ENCODE peak calls at places on chromosomes 1 and 21, in five cellular contexts. E, O, N, C and H are unnamed samples. For H3K36me3, the result is how much of the 10 kb centered on the place peaks cover.

GRCh38 chr1:110283677-110284076 is 55.5 kb upstream of the RBM15 start:
- DNase-seq in E (no peak), O (no peak), N (no peak), C (no peak), H (no peak)

GRCh38 chr1:167476061-167476460 is 42.3 kb downstream of the CD247 start:
- DNase-seq in E (no peak), O (no peak), N (no peak), C (no peak), H (no peak)

GRCh38 chr1:97796716-97797115 is 124.1 kb downstream of the DPYD start:
- DNase-seq in E (no peak), O (no peak), N (peak), C (peak), H (no peak)

GRCh38 chr21:41487082-41487481 is 20.9 kb downstream of the TMPRSS2 start:
- DNase-seq in E (no peak), O (no peak), N (no peak), C (no peak), H (no peak)

GRCh38 chr1:1327291-1327690 is 2.7 kb downstream of the CPTP start:
- DNase-seq in E (no peak), O (no peak), N (no peak), C (no peak), H (no peak)

GRCh38 chr1:91699339-91699970 is 186.5 kb downstream of the TGFBR3 start:
- DNase-seq in E (no peak), O (peak), N (peak), C (no peak), H (peak)

GRCh38 chr1:33295023-33295422 is 25.9 kb downstream of the A3GALT2 start:
- DNase-seq in E (peak), O (no peak), N (no peak), C (no peak), H (no peak)

GRCh38 chr1:68136187-68136586 is 85.8 kb upstream of the DIRAS3 start:
- DNase-seq in E (no peak), O (no peak), N (no peak), C (no peak), H (no peak)

GRCh38 chr1:212118167-212118871 is 82.8 kb downstream of the DTL start:
- DNase-seq in E (no peak), O (no peak), N (peak), C (no peak), H (no peak)

GRCh38 chr1:183827801-183828200 is 22.9 kb downstream of the RGL1 start:
- DNase-seq in E (no peak), O (no peak), N (peak), C (no peak), H (no peak)

GRCh38 chr21:45142469-45142868 is 68.1 kb downstream of the ADARB1 start:
- DNase-seq in E (no peak), O (peak), N (peak), C (peak), H (no peak)

GRCh38 chr1:46643368-46643775 is 24.8 kb downstream of the ATPAF1 start:
- DNase-seq in E (no peak), O (no peak), N (peak), C (no peak), H (peak)

GRCh38 chr1:159040893-159041724 is 31.4 kb downstream of the IFI16 start:
- DNase-seq in E (no peak), O (no peak), N (no peak), C (no peak), H (no peak)

GRCh38 chr1:225972344-225973152 is 26.6 kb downstream of the SDE2 start:
- DNase-seq in E (no peak), O (no peak), N (no peak), C (no peak), H (no peak)

GRCh38 chr1:234260578-234260977 is 112.7 kb upstream of the COA6 start:
- DNase-seq in E (no peak), O (no peak), N (no peak), C (peak), H (no peak)

GRCh38 chr1:53669511-53670191 is 69.3 kb downstream of the GLIS1 start:
- DNase-seq in E (no peak), O (no peak), N (peak), C (no peak), H (no peak)

GRCh38 chr1:15326691-15327530 is 79.9 kb downstream of the FHAD1 start:
- DNase-seq in E (no peak), O (no peak), N (peak), C (peak), H (peak)

GRCh38 chr1:95584315-95584714 is 350.3 kb downstream of the RWDD3 start:
- DNase-seq in E (no peak), O (no peak), N (peak), C (no peak), H (no peak)

GRCh38 chr1:95583811-95584210 is 349.8 kb downstream of the RWDD3 start:
- DNase-seq in E (peak), O (no peak), N (no peak), C (no peak), H (no peak)

GRCh38 chr1:95578462-95578861 is 344.5 kb downstream of the RWDD3 start:
- DNase-seq in E (no peak), O (no peak), N (peak), C (no peak), H (no peak)

GRCh38 chr1:95582746-95583145 is 348.7 kb downstream of the RWDD3 start:
- DNase-seq in E (peak), O (no peak), N (no peak), C (no peak), H (no peak)

GRCh38 chr1:95582191-95582590 is 348.2 kb downstream of the RWDD3 start:
- DNase-seq in E (no peak), O (no peak), N (no peak), C (no peak), H (no peak)
- H3K36me3 ChIP-seq in E (under half), O (under half), N (under half), C (under half), H (under half)

DNA sequence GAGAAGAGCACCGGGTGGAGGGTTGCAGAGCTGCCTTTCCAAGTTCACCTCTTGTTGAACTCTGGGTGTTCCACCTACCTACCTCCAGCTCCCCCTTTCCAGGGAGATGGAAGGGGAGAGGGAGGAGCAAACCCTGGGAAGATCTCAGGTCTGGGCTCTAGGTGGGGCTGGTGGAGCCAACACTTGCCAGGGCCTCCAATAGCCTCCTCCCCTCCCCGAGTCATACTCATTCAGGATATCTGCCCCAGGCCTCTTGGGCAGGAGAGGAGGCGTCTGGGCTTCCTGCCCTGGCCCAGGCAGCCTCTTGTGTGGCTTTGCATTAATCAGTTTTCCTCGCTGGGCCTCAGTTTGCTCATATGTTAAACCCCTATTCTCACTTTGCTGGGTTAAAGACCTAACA is 13.4 kb downstream of the RAP1GAP start:
- DNase-seq in E (peak), O (no peak), N (no peak), C (peak), H (no peak)
- TF ChIP-seq CTCF in E (peak), O (no peak), N (no peak), C (peak), H (no peak)

DNA sequence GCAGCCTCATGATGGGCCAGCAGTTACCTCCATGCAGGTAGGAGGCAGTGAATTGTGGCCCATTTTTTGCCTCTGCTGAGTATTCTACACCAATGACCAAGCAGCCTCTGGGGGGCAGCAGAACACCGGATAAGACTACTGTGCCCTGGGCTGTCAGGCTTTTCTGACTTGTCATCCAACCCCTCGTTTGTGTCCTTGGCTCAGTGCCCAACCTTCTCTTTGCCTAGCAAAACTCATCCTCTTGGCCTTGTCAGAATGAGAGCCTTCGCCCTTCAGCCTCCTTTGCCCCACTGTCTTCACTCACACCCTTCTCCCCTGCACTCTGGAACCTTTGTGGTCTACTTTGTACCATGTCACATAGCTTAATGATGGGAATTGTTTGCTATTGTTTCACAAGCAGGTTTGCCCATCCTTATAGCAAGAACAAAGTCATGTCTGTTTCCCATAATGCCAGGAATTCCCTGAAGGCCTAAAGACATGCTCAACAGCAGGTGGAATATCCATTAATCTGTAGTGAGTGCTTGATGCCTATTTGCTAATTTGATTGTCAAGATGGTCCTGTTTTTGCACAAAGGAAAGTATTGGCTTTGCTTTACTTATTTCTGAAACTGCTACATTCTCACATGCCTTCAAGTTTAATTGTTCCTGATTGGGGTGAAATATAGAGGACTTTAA is 255.9 kb downstream of the HHAT start:
- DNase-seq in E (peak), O (no peak), N (peak), C (peak), H (no peak)
- H3K36me3 ChIP-seq in E (under half), O (under half), N (under half), C (under half), H (under half)

DNA sequence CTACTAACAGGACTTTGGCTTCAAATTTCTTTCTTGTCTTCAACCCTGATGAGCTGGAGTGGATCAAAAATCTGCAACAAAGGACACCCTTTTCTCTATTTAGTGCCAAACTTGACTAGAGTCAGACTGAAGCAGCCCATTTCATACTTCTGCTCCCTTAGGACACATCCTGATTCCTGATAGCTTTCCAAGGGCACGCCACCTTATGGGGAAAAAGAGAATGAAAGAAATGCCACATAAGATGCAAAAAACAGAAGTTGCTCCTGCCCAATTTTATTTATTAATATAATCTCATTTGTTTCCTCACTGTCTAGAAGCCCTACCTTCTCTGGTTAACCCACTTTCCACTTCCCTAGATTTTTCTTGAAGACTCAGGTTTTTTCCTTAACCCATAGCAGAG is 72.7 kb upstream of the NBPF4 start:
- DNase-seq in E (peak), O (no peak), N (peak), C (peak), H (no peak)
- TF ChIP-seq CTCF in E (peak), O (no peak), N (peak), C (peak), H (peak)

DNA sequence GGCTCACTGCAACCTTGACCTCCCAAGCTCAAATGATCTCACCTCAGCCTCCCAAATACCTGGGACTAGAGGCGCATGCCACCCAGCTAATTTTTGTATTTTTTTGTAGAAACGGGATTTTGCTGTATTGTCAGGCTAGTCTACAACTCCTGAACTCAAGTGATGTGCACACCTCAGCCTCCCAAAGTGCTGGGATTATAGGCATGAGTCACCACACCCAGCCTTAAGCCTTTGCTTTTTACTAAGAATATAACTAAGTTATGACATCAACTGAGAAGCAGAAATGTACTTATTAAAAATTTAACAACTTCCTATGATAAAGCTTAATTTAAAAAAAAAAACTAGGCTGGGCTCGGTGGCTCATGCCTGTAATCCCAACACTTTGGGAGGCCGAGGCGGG is 8.9 kb upstream of the LSS start:
- DNase-seq in E (no peak), O (no peak), N (no peak), C (no peak), H (no peak)
- H3K36me3 ChIP-seq in E (half or more), O (under half), N (half or more), C (half or more), H (under half)

GRCh38 chr1:65719391-65719790 is 73.3 kb upstream of the PDE4B start:
- DNase-seq in E (no peak), O (no peak), N (no peak), C (no peak), H (no peak)

GRCh38 chr1:65722461-65722860 is 70.2 kb upstream of the PDE4B start:
- DNase-seq in E (no peak), O (no peak), N (no peak), C (no peak), H (no peak)

GRCh38 chr1:65717815-65718454 is 74.8 kb upstream of the PDE4B start:
- DNase-seq in E (peak), O (no peak), N (peak), C (peak), H (peak)
- TF ChIP-seq CTCF in E (peak), O (no peak), N (peak), C (peak), H (peak)

GRCh38 chr1:156598731-156599432 is 2.4 kb downstream of the GPATCH4 start:
- DNase-seq in E (no peak), O (no peak), N (no peak), C (no peak), H (no peak)
- H3K36me3 ChIP-seq in E (under half), O (under half), N (under half), C (under half), H (under half)